ENCODE peak calls at places on chromosomes 12 and 14, in four cellular contexts. G is H1, E is K562, J is HCT116. F is an unnamed sample.

GRCh38 chr12:124506145-124506831 is 61.1 kb downstream of the NCOR2 start:
- DNase-seq in E (peak), G (no peak), J (no peak), F (no peak)

GRCh38 chr14:22375321-22375930 is 213.6 kb downstream of the DAD1 start:
- DNase-seq in G (no peak), E (peak), J (peak), F (peak)

GRCh38 chr12:31897791-31898503 is 61.3 kb upstream of the RESF1 start:
- DNase-seq in J (peak), G (peak), E (peak), F (no peak)

GRCh38 chr14:30443368-30444007 is 115.5 kb upstream of the G2E3 start:
- DNase-seq in E (no peak), G (no peak), J (peak), F (peak)

GRCh38 chr12:89345830-89346740 is 6.2 kb downstream of the DUSP6 start:
- DNase-seq in E (peak), J (peak), G (no peak), F (no peak)

GRCh38 chr14:61813101-61813596 is 50.9 kb downstream of the SNAPC1 start:
- DNase-seq in G (no peak), E (no peak), J (no peak), F (no peak)

GRCh38 chr12:127386723-127387122 is 880.2 kb upstream of the TMEM132C start:
- DNase-seq in G (no peak), E (no peak), J (no peak), F (no peak)

GRCh38 chr12:65232490-65233077 is 45.9 kb upstream of the MSRB3 start:
- DNase-seq in J (no peak), E (peak), G (no peak), F (no peak)

GRCh38 chr12:46089414-46090162 is 99.2 kb upstream of the SCAF11 start:
- DNase-seq in J (no peak), E (no peak), G (no peak), F (no peak)
- TF ChIP-seq POLR2AphosphoS5 in J (no peak), E (no peak), G (no peak), F (no peak)

GRCh38 chr14:50951032-50951431 is 6.7 kb upstream of the PYGL start:
- DNase-seq in J (no peak), G (no peak), E (no peak), F (no peak)

GRCh38 chr14:50953497-50953896 is 9.2 kb upstream of the PYGL start:
- DNase-seq in E (no peak), G (no peak), J (no peak), F (no peak)

GRCh38 chr14:50955373-50956043 is 11.2 kb upstream of the PYGL start:
- DNase-seq in G (no peak), J (peak), E (peak), F (peak)

GRCh38 chr14:50957296-50957695 is 13.0 kb upstream of the PYGL start:
- DNase-seq in G (no peak), J (no peak), E (no peak), F (no peak)

GRCh38 chr14:50954811-50955372 is 10.6 kb upstream of the PYGL start:
- DNase-seq in G (no peak), E (peak), J (peak), F (peak)
- TF ChIP-seq SIN3A in G (no peak), E (no peak), J (no peak), F (no peak)

GRCh38 chr14:76958020-76958965 is 70.2 kb downstream of the IRF2BPL start:
- DNase-seq in J (no peak), E (no peak), G (no peak), F (no peak)

GRCh38 chr14:76961631-76962302 is 66.7 kb downstream of the IRF2BPL start:
- DNase-seq in J (peak), G (peak), E (peak), F (no peak)

GRCh38 chr14:76956253-76957090 is 72.0 kb downstream of the IRF2BPL start:
- DNase-seq in G (peak), J (peak), E (peak), F (no peak)

GRCh38 chr14:76957224-76957881 is 71.2 kb downstream of the IRF2BPL start:
- DNase-seq in G (no peak), J (no peak), E (no peak), F (no peak)

GRCh38 chr14:76958975-76959710 is 69.4 kb downstream of the IRF2BPL start:
- DNase-seq in E (peak), G (no peak), J (peak), F (no peak)
- TF ChIP-seq POLR2AphosphoS5 in E (no peak), G (no peak), J (peak), F (no peak)

GRCh38 chr12:47812797-47813490 is 6.8 kb downstream of the HDAC7 start:
- DNase-seq in J (no peak), G (peak), E (peak), F (no peak)

GRCh38 chr12:47814539-47815170 is 5.0 kb downstream of the HDAC7 start:
- DNase-seq in G (no peak), J (no peak), E (no peak), F (no peak)

GRCh38 chr12:47811070-47811391 is 8.7 kb downstream of the HDAC7 start:
- DNase-seq in G (no peak), J (no peak), E (no peak), F (no peak)

GRCh38 chr12:47811581-47812484 is 7.9 kb downstream of the HDAC7 start:
- DNase-seq in J (no peak), E (no peak), G (no peak), F (no peak)

DNA sequence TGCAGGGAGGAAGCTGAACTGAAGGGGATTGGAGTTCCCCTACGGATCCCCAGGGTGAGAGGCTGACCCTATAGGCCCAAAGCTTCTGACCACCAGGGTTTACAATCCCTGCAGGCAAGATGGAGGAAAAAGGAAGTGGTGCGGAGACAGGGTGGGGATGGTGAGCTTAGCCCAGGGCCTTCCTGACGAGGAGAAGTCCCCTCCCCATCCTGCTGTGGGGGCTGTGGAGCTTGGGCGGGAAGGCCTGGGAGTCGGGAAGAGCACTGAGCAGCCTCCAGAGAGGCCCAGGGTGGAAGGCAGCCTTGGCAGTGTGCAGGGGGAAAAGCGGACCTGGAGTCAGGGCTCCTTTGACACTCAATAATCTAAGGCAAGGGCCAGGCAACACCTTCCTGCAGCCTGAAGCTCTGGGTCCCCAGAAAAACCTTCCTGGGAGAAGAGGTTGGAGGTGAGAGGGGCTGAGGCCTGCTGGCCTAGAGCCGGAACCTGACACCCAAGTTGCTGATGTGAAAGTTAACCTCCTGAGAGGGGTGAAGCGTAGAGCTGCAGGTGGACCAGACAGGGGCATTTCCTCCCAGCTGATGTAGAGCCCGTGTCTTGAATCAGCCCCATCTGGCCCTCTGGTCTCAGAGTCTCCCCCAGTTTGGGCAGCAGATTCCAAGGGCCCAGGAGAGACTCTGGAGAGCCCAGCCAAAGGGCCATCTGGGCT is 6.1 kb downstream of the HDAC7 start:
- DNase-seq in J (no peak), E (peak), G (no peak), F (no peak)
- TF ChIP-seq SIN3A in J (no peak), E (no peak), G (no peak), F (no peak)